ENCODE peak calls at places on chromosomes 5 and 9, in six cellular contexts. E is type B pancreatic cell, M is G401, J is GM19239, U is astrocyte of the spinal cord, C is colonic mucosa. L is an unnamed sample.

GRCh38 chr5:125717209-125717608 is 706.0 kb upstream of the GRAMD2B start:
- DNase-seq in E (no peak), M (no peak), J (no peak), U (peak), C (no peak), L (no peak)

GRCh38 chr5:176744584-176744965 is 65.8 kb upstream of the UNC5A start:
- DNase-seq in E (no peak), M (peak), J (no peak), U (no peak), C (peak), L (no peak)

GRCh38 chr5:97854871-97855762 is 672.1 kb upstream of the RIOK2 start:
- DNase-seq in E (no peak), M (no peak), J (no peak), U (peak), C (no peak), L (no peak)

GRCh38 chr5:155004138-155004744 is 9.3 kb upstream of the KIF4B start:
- DNase-seq in E (no peak), M (peak), J (no peak), U (no peak), C (no peak), L (peak)

GRCh38 chr9:120891255-120891954 is 14.4 kb upstream of the PHF19 start:
- DNase-seq in E (no peak), M (no peak), J (no peak), U (no peak), C (no peak), L (no peak)

GRCh38 chr9:86637515-86637914 is 283.3 kb upstream of the TUT7 start:
- DNase-seq in E (peak), M (peak), J (no peak), U (peak), C (no peak), L (peak)

GRCh38 chr9:121154782-121155181 is 46.9 kb downstream of the RAB14 start:
- DNase-seq in E (no peak), M (no peak), J (no peak), U (peak), C (no peak), L (no peak)

GRCh38 chr9:29214162-29214520 is 1640.9 kb upstream of the C9orf72 start:
- DNase-seq in E (peak), M (no peak), J (no peak), U (peak), C (no peak), L (peak)

GRCh38 chr9:28961625-28962024 is 1388.3 kb upstream of the C9orf72 start:
- DNase-seq in E (no peak), M (no peak), J (no peak), U (no peak), C (no peak), L (no peak)

GRCh38 chr5:135386096-135386495 is 12.9 kb downstream of the MACROH2A1 start:
- DNase-seq in E (no peak), M (no peak), J (no peak), U (peak), C (no peak), L (no peak)

GRCh38 chr5:133950821-133951612 is 17.4 kb downstream of the C5orf15 start:
- DNase-seq in E (peak), M (no peak), J (no peak), U (no peak), C (no peak), L (no peak)

GRCh38 chr9:92147030-92147853 is 32.0 kb upstream of the SPTLC1 start:
- DNase-seq in E (no peak), M (peak), J (no peak), U (peak), C (no peak), L (no peak)

GRCh38 chr9:91949293-91949945 is 609 bp downstream of the ROR2 start:
- DNase-seq in E (peak), M (no peak), J (no peak), U (no peak), C (no peak), L (no peak)

GRCh38 chr9:132486706-132487350 is 76.8 kb downstream of the CFAP77 start:
- DNase-seq in E (no peak), M (no peak), J (no peak), U (no peak), C (no peak), L (no peak)

GRCh38 chr5:127650649-127651048 is 1.8 kb downstream of the CTXN3 start:
- DNase-seq in E (no peak), M (no peak), J (no peak), U (peak), C (no peak), L (peak)

GRCh38 chr9:87662808-87663528 is 63.0 kb upstream of the CTSL start:
- DNase-seq in E (no peak), M (peak), J (peak), U (peak), C (peak), L (peak)

GRCh38 chr9:132670816-132671371 is 630 bp downstream of the GTF3C4 start:
- DNase-seq in E (no peak), M (no peak), J (peak), U (no peak), C (peak), L (no peak)

GRCh38 chr9:120383611-120383998 is 196.4 kb downstream of the CDK5RAP2 start:
- DNase-seq in E (no peak), M (no peak), J (no peak), U (no peak), C (no peak), L (no peak)

GRCh38 chr9:128093016-128093415 is 25.0 kb downstream of the SLC25A25 start:
- DNase-seq in E (no peak), M (no peak), J (no peak), U (no peak), C (no peak), L (no peak)

GRCh38 chr9:35367451-35367850 is 122.5 kb upstream of the RUSC2 start:
- DNase-seq in E (no peak), M (no peak), J (no peak), U (peak), C (no peak), L (no peak)

GRCh38 chr9:7760014-7760415 is 39.6 kb downstream of the DMAC1 start:
- DNase-seq in E (no peak), M (no peak), J (no peak), U (no peak), C (no peak), L (no peak)

GRCh38 chr5:135426102-135427082 is 20.8 kb downstream of the DCANP1 start:
- DNase-seq in E (no peak), M (peak), J (peak), U (peak), C (no peak), L (no peak)

GRCh38 chr9:137241490-137242328 is 622 bp downstream of the TUBB4B start:
- DNase-seq in E (no peak), M (no peak), J (no peak), U (peak), C (peak), L (no peak)

GRCh38 chr5:24347206-24347605 is 297.6 kb downstream of the CDH10 start:
- DNase-seq in E (no peak), M (peak), J (no peak), U (no peak), C (no peak), L (peak)

GRCh38 chr5:173018352-173018751 is 34.8 kb downstream of the ATP6V0E1 start:
- DNase-seq in E (no peak), M (no peak), J (no peak), U (no peak), C (no peak), L (no peak)

GRCh38 chr5:68074633-68075032 is 140.9 kb upstream of the PIK3R1 start:
- DNase-seq in E (no peak), M (no peak), J (no peak), U (no peak), C (no peak), L (no peak)

GRCh38 chr9:134992755-134993124 is 75.0 kb upstream of the FCN1 start:
- DNase-seq in E (no peak), M (no peak), J (no peak), U (no peak), C (no peak), L (no peak)

GRCh38 chr9:126569036-126569435 is 44.7 kb upstream of the LMX1B start:
- DNase-seq in E (no peak), M (no peak), J (no peak), U (peak), C (no peak), L (no peak)

GRCh38 chr5:157502143-157502647 is 42.2 kb downstream of the NIPAL4 start:
- DNase-seq in E (no peak), M (no peak), J (peak), U (no peak), C (no peak), L (peak)

GRCh38 chr9:127303830-127304229 is 39.3 kb downstream of the GARNL3 start:
- DNase-seq in E (no peak), M (no peak), J (no peak), U (no peak), C (no peak), L (no peak)

GRCh38 chr5:168978015-168978414 is 322.9 kb downstream of the SLIT3 start:
- DNase-seq in E (no peak), M (no peak), J (no peak), U (peak), C (no peak), L (no peak)

GRCh38 chr9:106964822-106965525 is 102.0 kb downstream of the ZNF462 start:
- DNase-seq in E (no peak), M (no peak), J (no peak), U (no peak), C (no peak), L (no peak)

GRCh38 chr9:127904888-127905728 is 5.7 kb upstream of the ST6GALNAC6 start:
- DNase-seq in E (no peak), M (no peak), J (no peak), U (no peak), C (peak), L (no peak)